ENCODE peak calls at places on chromosomes 7 and 10, in nine cellular contexts. F is IMR-90; O is AG04450; Q is PC-9; C is HCT116; W is tibial nerve; H is brain microvascular endothelial cell; Z is CD8-positive, alpha-beta T cell; L is choroid plexus epithelial cell. A is an unnamed sample.

GRCh38 chr10:113991091-113991860 is 52.4 kb upstream of the ADRB1 start:
- DNase-seq in F (no peak), O (no peak), Q (no peak), C (no peak), W (no peak), H (no peak), Z (no peak), L (peak; percentile 14), A (no peak)

GRCh38 chr10:71324743-71325142 is 5.7 kb downstream of the SLC29A3 start:
- DNase-seq in F (no peak), O (no peak), Q (no peak), C (no peak), W (no peak), H (no peak), Z (no peak), L (no peak), A (no peak)

GRCh38 chr10:80437227-80437626 is 16.9 kb upstream of the TSPAN14 start:
- DNase-seq in F (no peak), O (no peak), Q (no peak), C (no peak), W (no peak), H (no peak), Z (no peak), L (no peak), A (no peak)

GRCh38 chr7:37391791-37392672 is 56.6 kb downstream of the ELMO1 start:
- DNase-seq in F (no peak), O (no peak), Q (no peak), C (no peak), W (no peak), H (no peak), Z (no peak), L (no peak), A (no peak)

GRCh38 chr7:141220263-141220662 is 146.4 kb downstream of the TMEM178B start:
- DNase-seq in F (no peak), O (no peak), Q (no peak), C (peak; percentile 7), W (no peak), H (no peak), Z (no peak), L (peak; percentile 10), A (no peak)

GRCh38 chr10:127150136-127150535 is 46.3 kb downstream of the INSYN2A start:
- DNase-seq in F (peak; percentile 75), O (no peak), Q (peak; percentile 77), C (peak; percentile 27), W (no peak), H (peak; percentile 47), Z (no peak), L (peak; percentile 38), A (peak; percentile 73)

GRCh38 chr10:128924918-128925317 is 542.1 kb upstream of the MGMT start:
- DNase-seq in F (no peak), O (no peak), Q (no peak), C (no peak), W (no peak), H (no peak), Z (no peak), L (no peak), A (no peak)

GRCh38 chr10:33365871-33366411 is 31.5 kb upstream of the NRP1 start:
- DNase-seq in F (peak; percentile 98), O (peak; percentile 76), Q (peak; percentile 91), C (peak; percentile 55), W (no peak), H (peak; percentile 93), Z (no peak), L (peak; percentile 91), A (peak; percentile 72)

GRCh38 chr7:12199363-12199762 is 11.7 kb upstream of the TMEM106B start:
- DNase-seq in F (peak; percentile 14), O (no peak), Q (peak; percentile 91), C (no peak), W (no peak), H (no peak), Z (no peak), L (peak; percentile 67), A (peak; percentile 60)

GRCh38 chr7:107989618-107990373 is 13.2 kb downstream of the LAMB1 start:
- DNase-seq in F (peak; percentile 78), O (no peak), Q (no peak), C (no peak), W (no peak), H (peak; percentile 52), Z (no peak), L (peak; percentile 70), A (peak; percentile 90)

GRCh38 chr7:151376218-151376902 is 33.5 kb downstream of the WDR86 start:
- DNase-seq in F (no peak), O (no peak), Q (no peak), C (no peak), W (no peak), H (no peak), Z (no peak), L (no peak), A (no peak)

GRCh38 chr10:48976208-48976607 is 36.6 kb upstream of the LRRC18 start:
- DNase-seq in F (peak; percentile 4), O (no peak), Q (no peak), C (peak; percentile 18), W (no peak), H (no peak), Z (no peak), L (peak; percentile 33), A (peak; percentile 17)

GRCh38 chr10:125548878-125549277 is 134.1 kb downstream of the TEX36 start:
- DNase-seq in F (no peak), O (no peak), Q (no peak), C (no peak), W (no peak), H (no peak), Z (no peak), L (no peak), A (no peak)

GRCh38 chr10:125551247-125551646 is 131.7 kb downstream of the TEX36 start:
- DNase-seq in F (no peak), O (no peak), Q (no peak), C (no peak), W (no peak), H (no peak), Z (no peak), L (no peak), A (no peak)

GRCh38 chr10:125550362-125550761 is 132.6 kb downstream of the TEX36 start:
- DNase-seq in F (no peak), O (no peak), Q (no peak), C (no peak), W (no peak), H (no peak), Z (no peak), L (no peak), A (no peak)

GRCh38 chr10:125548356-125548755 is 134.6 kb downstream of the TEX36 start:
- DNase-seq in F (no peak), O (no peak), Q (peak; percentile 39), C (no peak), W (no peak), H (no peak), Z (no peak), L (no peak), A (no peak)

DNA sequence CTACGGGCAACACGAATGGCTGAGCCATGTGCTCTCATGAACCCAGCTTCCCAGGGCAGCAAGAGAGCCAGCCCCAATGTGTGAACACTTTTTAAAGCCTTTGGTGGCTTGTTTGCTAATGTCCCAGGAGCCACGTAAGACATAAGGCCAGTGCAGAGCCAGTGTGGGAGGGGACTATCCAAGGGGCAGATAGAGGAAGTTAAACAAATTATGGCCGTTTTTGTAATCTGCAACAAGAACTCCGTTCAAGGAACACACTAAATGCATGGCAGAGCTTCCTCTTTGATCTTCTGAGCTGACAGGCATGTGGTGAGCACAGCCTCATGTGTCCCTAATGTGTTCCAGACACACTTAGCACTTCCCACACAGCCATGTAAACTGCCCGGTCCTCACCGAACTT is 133.3 kb downstream of the TEX36 start:
- DNase-seq in F (no peak), O (no peak), Q (no peak), C (no peak), W (no peak), H (no peak), Z (no peak), L (no peak), A (no peak)
- TF ChIP-seq CTCF in F (no peak), O (no peak), Q (no peak), C (no peak), W (no peak), H (no peak), Z (no peak), L (no peak), A (no peak)

DNA sequence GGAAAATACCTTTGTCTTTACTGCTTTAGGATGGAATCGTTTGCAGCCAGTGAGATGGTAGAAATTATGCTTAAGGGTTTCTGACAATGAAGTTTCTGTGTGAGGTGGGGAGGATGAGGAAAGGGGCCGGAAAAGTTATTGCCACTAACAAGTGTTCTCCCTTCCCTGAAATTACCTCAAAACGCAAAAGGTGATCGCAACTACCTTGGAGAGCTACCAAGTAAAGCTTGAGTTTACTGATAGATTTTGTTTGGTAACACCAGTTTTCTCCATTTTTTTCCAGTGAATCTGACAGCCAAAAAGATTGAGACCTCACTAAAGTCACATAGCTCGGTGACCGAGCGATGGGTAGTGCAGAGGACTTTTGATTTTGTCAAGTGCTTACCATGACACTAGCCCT is 1.5 kb downstream of the SUV39H2 start:
- DNase-seq in F (no peak), O (no peak), Q (no peak), C (no peak), W (no peak), H (no peak), Z (no peak), L (no peak), A (peak; percentile 9)
- H3K4me3 ChIP-seq in F (peak overlapping the region; percentile 91), O (peak overlapping the region; percentile 82), Q (peak overlapping the region; percentile 67), C (peak overlapping the region; percentile 88), W (no peak overlapping the region), H (peak overlapping the region; percentile 75), Z (no peak overlapping the region), L (peak overlapping the region; percentile 69), A (peak overlapping the region; percentile 65)

GRCh38 chr10:14240253-14241189 is 90.2 kb downstream of the FRMD4A start:
- DNase-seq in F (peak; percentile 26), O (no peak), Q (no peak), C (no peak), W (no peak), H (peak; percentile 63), Z (no peak), L (no peak), A (no peak)
- TF ChIP-seq CTCF in F (no peak), O (no peak), Q (no peak), C (no peak), W (no peak), H (no peak), Z (no peak), L (no peak), A (no peak)

GRCh38 chr7:50307368-50308012 is 3.0 kb downstream of the IKZF1 start:
- DNase-seq in F (no peak), O (no peak), Q (no peak), C (no peak), W (no peak), H (no peak), Z (peak; percentile 76), L (no peak), A (no peak)

GRCh38 chr7:50306491-50307367 is 2.2 kb downstream of the IKZF1 start:
- DNase-seq in F (no peak), O (no peak), Q (no peak), C (no peak), W (no peak), H (no peak), Z (no peak), L (no peak), A (no peak)

GRCh38 chr7:50304911-50305621 is 550 bp downstream of the IKZF1 start:
- DNase-seq in F (no peak), O (no peak), Q (no peak), C (no peak), W (no peak), H (no peak), Z (peak; percentile 73), L (no peak), A (no peak)

GRCh38 chr7:50304158-50304910 is at the start of gene IKZF1:
- DNase-seq in F (no peak), O (no peak), Q (no peak), C (no peak), W (peak; percentile 47), H (no peak), Z (peak; percentile 67), L (no peak), A (peak; percentile 14)

GRCh38 chr7:50305697-50306300 is 1.3 kb downstream of the IKZF1 start:
- DNase-seq in F (no peak), O (no peak), Q (no peak), C (no peak), W (no peak), H (no peak), Z (no peak), L (no peak), A (no peak)
- H3K4me3 ChIP-seq in F (no peak overlapping the region), O (no peak overlapping the region), Q (no peak overlapping the region), C (no peak overlapping the region), W (no peak overlapping the region), H (no peak overlapping the region), Z (peak overlapping the region; percentile 96), L (no peak overlapping the region), A (no peak overlapping the region)

A was measured in cardiac fibroblast.